ENCODE peak calls at places on chromosomes 7 and 10, in eight cellular contexts. P, Y, J, I, X, N, R and G are unnamed samples.

GRCh38 chr7:1817061-1817712 is 147.1 kb downstream of the ELFN1 start:
- DNase-seq in P (no peak), Y (no peak), J (no peak), I (no peak), X (no peak), N (no peak), R (no peak), G (no peak)

GRCh38 chr10:110876000-110876399 is 4.3 kb downstream of the PDCD4 start:
- DNase-seq in P (no peak), Y (no peak), J (no peak), I (no peak), X (no peak), N (no peak), R (peak; percentile 15), G (no peak)

GRCh38 chr10:103835121-103836045 is 20.0 kb downstream of the SH3PXD2A start:
- DNase-seq in P (no peak), Y (no peak), J (no peak), I (no peak), X (no peak), N (peak; percentile 60), R (no peak), G (no peak)

GRCh38 chr7:67631496-67631895 is 634.9 kb downstream of the TYW1 start:
- DNase-seq in P (no peak), Y (no peak), J (no peak), I (no peak), X (no peak), N (no peak), R (no peak), G (no peak)

GRCh38 chr10:42952358-42952757 is 124.5 kb upstream of the RET start:
- DNase-seq in P (no peak), Y (no peak), J (no peak), I (peak; percentile 40), X (no peak), N (peak; percentile 40), R (no peak), G (peak; percentile 35)

GRCh38 chr7:30027065-30027456 is 559 bp upstream of the FKBP14 start:
- DNase-seq in P (no peak), Y (no peak), J (peak; percentile 46), I (no peak), X (no peak), N (no peak), R (peak; percentile 72), G (peak; percentile 74)

GRCh38 chr10:123100030-123100762 is 35.6 kb upstream of the HMX3 start:
- DNase-seq in P (no peak), Y (no peak), J (no peak), I (no peak), X (no peak), N (no peak), R (no peak), G (no peak)

GRCh38 chr7:20158684-20159083 is 58.5 kb downstream of the MACC1 start:
- DNase-seq in P (no peak), Y (no peak), J (no peak), I (no peak), X (no peak), N (no peak), R (peak; percentile 46), G (peak; percentile 27)

GRCh38 chr7:132275384-132275783 is 300.9 kb downstream of the PLXNA4 start:
- DNase-seq in P (no peak), Y (no peak), J (no peak), I (no peak), X (no peak), N (no peak), R (no peak), G (no peak)

GRCh38 chr7:152336754-152337368 is 98.9 kb downstream of the KMT2C start:
- DNase-seq in P (no peak), Y (no peak), J (no peak), I (peak; percentile 39), X (no peak), N (peak; percentile 49), R (peak; percentile 52), G (peak; percentile 57)

GRCh38 chr7:16556359-16556758 is 29.7 kb downstream of the LRRC72 start:
- DNase-seq in P (no peak), Y (no peak), J (no peak), I (no peak), X (no peak), N (no peak), R (no peak), G (no peak)

GRCh38 chr10:59991117-59991516 is 84.8 kb upstream of the CCDC6 start:
- DNase-seq in P (no peak), Y (no peak), J (no peak), I (no peak), X (no peak), N (no peak), R (no peak), G (peak; percentile 12)

GRCh38 chr7:114802628-114803027 is 119.3 kb upstream of the MDFIC start:
- DNase-seq in P (no peak), Y (no peak), J (no peak), I (no peak), X (no peak), N (no peak), R (no peak), G (no peak)